ENCODE peak calls at places on chromosome 16, in four cellular contexts. One of them, this sample, is unnamed.

GRCh38 chr16:4376126-4376819 is 4.6 kb downstream of the VASN start:
- DNase-seq in GM12878: no peak
- DNase-seq in K562: no peak
- DNase-seq in HepG2: no peak
- DNase-seq in this sample: no peak

GRCh38 chr16:88009566-88010342 is 58.5 kb downstream of the BANP start:
- DNase-seq in HepG2: no peak
- DNase-seq in GM12878: no peak
- DNase-seq in K562: no peak
- DNase-seq in this sample: no peak

GRCh38 chr16:83581082-83581481 is 226.7 kb upstream of the HSBP1 start:
- DNase-seq in GM12878: no peak
- DNase-seq in K562: no peak
- DNase-seq in HepG2: no peak
- DNase-seq in this sample: no peak

GRCh38 chr16:46972429-46972970 is 974 bp downstream of the DNAJA2 start:
- DNase-seq in K562: peak; percentile 30
- DNase-seq in HepG2: peak; percentile 33
- DNase-seq in GM12878: no peak
- DNase-seq in this sample: peak; percentile 48

GRCh38 chr16:76756423-76756822 is 434.6 kb upstream of the MON1B start:
- DNase-seq in HepG2: no peak
- DNase-seq in K562: no peak
- DNase-seq in GM12878: no peak
- DNase-seq in this sample: no peak

GRCh38 chr16:13148836-13149235 is 247.4 kb downstream of the SHISA9 start:
- DNase-seq in HepG2: no peak
- DNase-seq in K562: no peak
- DNase-seq in GM12878: no peak
- DNase-seq in this sample: no peak

GRCh38 chr16:20611350-20611902 is 35.3 kb upstream of the ACSM2B start:
- DNase-seq in GM12878: no peak
- DNase-seq in K562: no peak
- DNase-seq in HepG2: no peak
- DNase-seq in this sample: no peak

GRCh38 chr16:67413978-67414891 is 2.0 kb downstream of the ZDHHC1 start:
- DNase-seq in K562: no peak
- DNase-seq in GM12878: no peak
- DNase-seq in HepG2: no peak
- DNase-seq in this sample: no peak

GRCh38 chr16:72033437-72033836 is 20.9 kb upstream of the HP start:
- DNase-seq in GM12878: no peak
- DNase-seq in HepG2: no peak
- DNase-seq in K562: no peak
- DNase-seq in this sample: no peak

GRCh38 chr16:67539691-67540635 is 11.3 kb downstream of the RIPOR1 start:
- DNase-seq in GM12878: no peak
- DNase-seq in HepG2: no peak
- DNase-seq in K562: no peak
- DNase-seq in this sample: no peak

GRCh38 chr16:8788578-8789172 is 8.8 kb downstream of the TMEM186 start:
- DNase-seq in GM12878: no peak
- DNase-seq in K562: no peak
- DNase-seq in HepG2: peak; percentile 66
- DNase-seq in this sample: no peak

GRCh38 chr16:84937196-84937935 is 74.0 kb downstream of the ZDHHC7 start:
- DNase-seq in GM12878: no peak
- DNase-seq in HepG2: no peak
- DNase-seq in K562: no peak
- DNase-seq in this sample: no peak

GRCh38 chr16:82111944-82112343 is 58.1 kb downstream of the MPHOSPH6 start:
- DNase-seq in HepG2: no peak
- DNase-seq in K562: no peak
- DNase-seq in GM12878: no peak
- DNase-seq in this sample: no peak

GRCh38 chr16:19223235-19223847 is 55.3 kb downstream of the SYT17 start:
- DNase-seq in GM12878: no peak
- DNase-seq in K562: peak; percentile 61
- DNase-seq in HepG2: peak; percentile 58
- DNase-seq in this sample: peak; percentile 49

GRCh38 chr16:52191533-52192134 is 355.3 kb downstream of the TOX3 start:
- DNase-seq in GM12878: peak; percentile 15
- DNase-seq in HepG2: peak; percentile 76
- DNase-seq in K562: peak; percentile 59
- DNase-seq in this sample: peak; percentile 72

GRCh38 chr16:28291651-28292626 is at the start of gene SBK1:
- DNase-seq in GM12878: peak; percentile 19
- DNase-seq in HepG2: peak; percentile 40
- DNase-seq in K562: peak; percentile 84
- DNase-seq in this sample: peak; percentile 97

GRCh38 chr16:83403751-83404150 is 404.0 kb upstream of the HSBP1 start:
- DNase-seq in GM12878: no peak
- DNase-seq in HepG2: no peak
- DNase-seq in K562: no peak
- DNase-seq in this sample: no peak

GRCh38 chr16:67514382-67514828 is 14.2 kb upstream of the RIPOR1 start:
- DNase-seq in HepG2: peak; percentile 87
- DNase-seq in GM12878: peak; percentile 90
- DNase-seq in K562: peak; percentile 92
- DNase-seq in this sample: peak; percentile 57

GRCh38 chr16:8571061-8571596 is 19.2 kb downstream of the TMEM114 start:
- DNase-seq in K562: no peak
- DNase-seq in GM12878: no peak
- DNase-seq in HepG2: peak; percentile 94
- DNase-seq in this sample: no peak

GRCh38 chr16:27270389-27270788 is 1.8 kb upstream of the NSMCE1 start:
- DNase-seq in HepG2: no peak
- DNase-seq in K562: no peak
- DNase-seq in GM12878: no peak
- DNase-seq in this sample: no peak

GRCh38 chr16:27272076-27272475 is 3.5 kb upstream of the NSMCE1 start:
- DNase-seq in K562: no peak
- DNase-seq in GM12878: no peak
- DNase-seq in HepG2: no peak
- DNase-seq in this sample: no peak

GRCh38 chr16:27275394-27275793 is 6.8 kb upstream of the NSMCE1 start:
- DNase-seq in K562: no peak
- DNase-seq in HepG2: no peak
- DNase-seq in GM12878: no peak
- DNase-seq in this sample: no peak

GRCh38 chr16:27273670-27274522 is 5.3 kb upstream of the NSMCE1 start:
- DNase-seq in K562: no peak
- DNase-seq in GM12878: no peak
- DNase-seq in HepG2: peak; percentile 100
- DNase-seq in this sample: no peak

DNA sequence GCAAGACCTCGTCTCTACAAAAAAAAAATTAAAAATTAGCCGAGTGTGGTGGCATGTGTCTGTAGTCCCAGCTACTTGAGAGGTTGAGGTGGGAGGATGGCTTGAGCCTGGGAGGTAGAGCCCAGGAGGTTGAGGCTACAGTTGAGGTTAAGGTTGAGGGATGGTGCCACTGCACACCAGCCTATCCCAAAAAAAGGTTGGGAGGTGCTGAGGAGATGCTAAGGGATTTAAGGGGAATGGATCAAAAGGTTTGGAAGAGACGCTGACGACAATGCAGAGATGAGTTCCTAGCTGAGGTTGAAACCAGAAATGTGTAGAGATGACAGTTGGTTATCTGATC is 4.7 kb upstream of the NSMCE1 start:
- DNase-seq in K562: no peak
- DNase-seq in GM12878: no peak
- DNase-seq in HepG2: no peak
- DNase-seq in this sample: no peak
- TF ChIP-seq FOXM1 in K562: no peak
- TF ChIP-seq FOXM1 in GM12878: no peak
- TF ChIP-seq FOXM1 in HepG2: no peak
- TF ChIP-seq FOXM1 in this sample: no peak

GRCh38 chr16:48383204-48383876 is 1.9 kb downstream of the SIAH1 start:
- DNase-seq in GM12878: no peak
- DNase-seq in K562: no peak
- DNase-seq in HepG2: no peak
- DNase-seq in this sample: no peak

GRCh38 chr16:48384982-48385271 is 286 bp downstream of the SIAH1 start:
- DNase-seq in GM12878: no peak
- DNase-seq in HepG2: no peak
- DNase-seq in K562: peak; percentile 51
- DNase-seq in this sample: peak; percentile 54

GRCh38 chr16:48385272-48385953 is at the start of gene SIAH1:
- DNase-seq in HepG2: peak; percentile 71
- DNase-seq in GM12878: no peak
- DNase-seq in K562: peak; percentile 91
- DNase-seq in this sample: peak; percentile 92

GRCh38 chr16:48384305-48384981 is 770 bp downstream of the SIAH1 start:
- DNase-seq in GM12878: no peak
- DNase-seq in HepG2: peak; percentile 41
- DNase-seq in K562: peak; percentile 61
- DNase-seq in this sample: peak; percentile 61

GRCh38 chr16:48383877-48384304 is 1.3 kb downstream of the SIAH1 start:
- DNase-seq in HepG2: peak; percentile 70
- DNase-seq in GM12878: no peak
- DNase-seq in K562: peak; percentile 55
- DNase-seq in this sample: no peak
- TF ChIP-seq FOXK2 in HepG2: no peak
- TF ChIP-seq FOXK2 in GM12878: no peak
- TF ChIP-seq FOXK2 in K562: no peak
- TF ChIP-seq FOXK2 in this sample: no peak

GRCh38 chr16:23293016-23293415 is 9.1 kb upstream of the SCNN1B start:
- DNase-seq in HepG2: no peak
- DNase-seq in GM12878: peak; percentile 79
- DNase-seq in K562: no peak
- DNase-seq in this sample: no peak

GRCh38 chr16:23301251-23302044 is 654 bp upstream of the SCNN1B start:
- DNase-seq in K562: no peak
- DNase-seq in GM12878: no peak
- DNase-seq in HepG2: no peak
- DNase-seq in this sample: no peak

GRCh38 chr16:23298290-23298689 is 3.8 kb upstream of the SCNN1B start:
- DNase-seq in K562: no peak
- DNase-seq in HepG2: no peak
- DNase-seq in GM12878: no peak
- DNase-seq in this sample: no peak

GRCh38 chr16:23294260-23294659 is 7.8 kb upstream of the SCNN1B start:
- DNase-seq in GM12878: no peak
- DNase-seq in HepG2: peak; percentile 71
- DNase-seq in K562: no peak
- DNase-seq in this sample: no peak

DNA sequence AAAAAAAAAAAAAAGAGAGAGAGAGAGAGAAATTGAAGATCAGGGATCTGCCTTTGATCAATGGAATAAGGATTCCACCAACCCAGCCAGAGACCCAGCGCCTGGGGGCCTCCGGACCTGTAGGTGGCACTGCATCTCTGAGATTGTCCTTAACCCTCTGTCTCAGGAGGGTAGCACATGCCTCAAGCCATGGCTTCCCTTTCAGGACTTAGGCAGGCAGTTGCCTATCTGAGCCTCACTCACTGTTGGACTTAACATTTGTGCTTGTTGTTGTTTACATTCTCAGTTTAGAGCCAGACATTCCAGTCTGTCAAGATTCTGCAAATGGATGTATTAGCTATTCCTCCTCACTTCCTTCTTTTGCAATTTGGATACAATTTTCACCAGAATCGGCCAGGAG is 5.1 kb upstream of the SCNN1B start:
- DNase-seq in K562: peak; percentile 44
- DNase-seq in HepG2: peak; percentile 24
- DNase-seq in GM12878: no peak
- DNase-seq in this sample: peak; percentile 55
- TF ChIP-seq FOXM1 in K562: no peak
- TF ChIP-seq FOXM1 in HepG2: no peak
- TF ChIP-seq FOXM1 in GM12878: no peak
- TF ChIP-seq FOXM1 in this sample: no peak

GRCh38 chr16:51153275-51153991 is 2.4 kb upstream of the SALL1 start:
- DNase-seq in K562: no peak
- DNase-seq in HepG2: no peak
- DNase-seq in GM12878: no peak
- DNase-seq in this sample: no peak

GRCh38 chr16:51155199-51155607 is 4.1 kb upstream of the SALL1 start:
- DNase-seq in HepG2: no peak
- DNase-seq in GM12878: no peak
- DNase-seq in K562: no peak
- DNase-seq in this sample: no peak

GRCh38 chr16:51155901-51156810 is 5.1 kb upstream of the SALL1 start:
- DNase-seq in HepG2: no peak
- DNase-seq in K562: no peak
- DNase-seq in GM12878: no peak
- DNase-seq in this sample: no peak

GRCh38 chr16:51152691-51153261 is 1.7 kb upstream of the SALL1 start:
- DNase-seq in K562: no peak
- DNase-seq in GM12878: no peak
- DNase-seq in HepG2: no peak
- DNase-seq in this sample: no peak

DNA sequence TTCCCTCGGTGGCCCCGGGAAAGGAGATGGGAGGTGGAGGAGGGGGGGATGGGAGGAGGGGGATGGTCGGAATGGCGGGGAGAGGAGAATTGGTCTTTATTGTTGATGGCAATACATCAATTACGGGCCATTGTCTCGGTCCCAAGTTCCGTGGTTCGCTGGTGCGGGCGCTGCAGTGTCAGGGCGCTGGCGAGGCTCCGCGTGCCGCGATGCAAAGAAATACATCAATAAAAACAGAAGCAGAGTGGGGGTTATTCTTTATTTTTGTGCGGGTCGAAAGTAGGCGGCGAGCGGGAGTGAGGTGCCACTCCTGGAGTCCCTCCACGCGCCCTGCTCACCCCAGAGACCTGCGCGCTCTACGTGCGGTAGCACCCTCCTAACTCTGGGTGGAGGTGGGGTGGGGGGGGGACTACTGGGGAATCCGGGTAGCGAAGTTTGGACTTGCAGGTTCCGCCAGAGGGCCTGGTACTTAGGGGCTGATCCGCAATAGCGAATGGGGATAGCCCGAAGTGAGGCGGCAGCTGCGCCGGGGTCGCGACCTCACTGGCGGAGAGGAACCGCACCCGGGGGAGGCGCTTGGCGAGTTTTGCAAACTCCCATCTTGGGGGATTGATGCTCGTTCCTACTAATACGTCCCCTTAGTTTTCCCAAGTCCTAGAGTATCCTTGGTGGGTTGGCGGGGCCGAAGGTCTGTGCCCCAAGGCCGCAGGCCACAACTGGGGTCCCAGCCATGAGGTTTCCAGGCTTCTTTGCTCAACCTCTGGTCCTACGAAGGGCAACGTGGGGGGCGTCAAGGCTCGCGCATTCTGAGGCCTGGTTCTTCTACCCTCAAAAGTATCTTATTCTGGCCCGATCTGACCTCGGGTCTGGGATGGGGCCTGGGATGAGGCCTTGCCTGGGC is 3.5 kb upstream of the SALL1 start:
- DNase-seq in K562: no peak
- DNase-seq in HepG2: no peak
- DNase-seq in GM12878: no peak
- DNase-seq in this sample: no peak
- TF ChIP-seq FOXK2 in K562: no peak
- TF ChIP-seq FOXK2 in HepG2: no peak
- TF ChIP-seq FOXK2 in GM12878: no peak
- TF ChIP-seq FOXK2 in this sample: no peak

This sample was measured in HEK293T.